ENCODE peak calls at places on chromosome 14, in eight cellular contexts. K is activated gamma-delta T cell, S is fibroblast of pulmonary artery, Q is cardiac fibroblast, R is right atrium auricular region, X is EH, B is cerebellum, P is bronchial epithelial cell. H is an unnamed sample.

GRCh38 chr14:35339761-35340406 is 47.7 kb downstream of the PSMA6 start:
- DNase-seq in K (no peak), S (no peak), Q (no peak), R (no peak), X (no peak), B (no peak), P (no peak), H (no peak)

GRCh38 chr14:64915025-64915424 is 770 bp downstream of the CHURC1 start:
- DNase-seq in K (no peak), S (no peak), Q (no peak), R (no peak), X (no peak), B (no peak), P (no peak), H (no peak)

GRCh38 chr14:68547305-68548193 is 245.3 kb downstream of the ZFP36L1 start:
- DNase-seq in K (no peak), S (peak), Q (peak), R (peak), X (peak), B (no peak), P (peak), H (peak)

GRCh38 chr14:71246539-71246938 is 339.3 kb downstream of the PCNX1 start:
- DNase-seq in K (no peak), S (no peak), Q (no peak), R (no peak), X (no peak), B (no peak), P (no peak), H (no peak)

GRCh38 chr14:33954016-33954598 is 3.2 kb upstream of the EGLN3 start:
- DNase-seq in K (no peak), S (no peak), Q (no peak), R (no peak), X (no peak), B (no peak), P (no peak), H (no peak)

GRCh38 chr14:53412819-53413664 is 259.9 kb upstream of the DDHD1 start:
- DNase-seq in K (no peak), S (peak), Q (peak), R (no peak), X (peak), B (no peak), P (peak), H (no peak)

GRCh38 chr14:92207012-92207927 is 85.5 kb downstream of the CPSF2 start:
- DNase-seq in K (no peak), S (no peak), Q (no peak), R (no peak), X (no peak), B (no peak), P (no peak), H (no peak)

GRCh38 chr14:22846811-22847307 is 10.5 kb downstream of the MMP14 start:
- DNase-seq in K (no peak), S (no peak), Q (no peak), R (no peak), X (no peak), B (no peak), P (no peak), H (no peak)

GRCh38 chr14:45716506-45716905 is 463.5 kb upstream of the MIS18BP1 start:
- DNase-seq in K (no peak), S (no peak), Q (peak), R (no peak), X (peak), B (no peak), P (no peak), H (no peak)

GRCh38 chr14:94398536-94398935 is 10.1 kb upstream of the SERPINA1 start:
- DNase-seq in K (no peak), S (no peak), Q (no peak), R (no peak), X (no peak), B (no peak), P (no peak), H (no peak)

H was measured in adipocyte.